ENCODE peak calls at places on chromosomes 13 and 19, in five cellular contexts. C is K562, R is SK-N-SH, U is H1, P is HCT116. J is an unnamed sample.

GRCh38 chr13:37944476-37945442 is 75.2 kb upstream of the TRPC4 start:
- DNase-seq in R (no peak), U (no peak), C (no peak), P (no peak), J (no peak)

GRCh38 chr13:93450226-93450625 is 223.6 kb downstream of the GPC6 start:
- DNase-seq in U (no peak), C (no peak), P (no peak), R (peak), J (no peak)

GRCh38 chr13:100550433-100550832 is 38.2 kb downstream of the GGACT start:
- DNase-seq in U (no peak), P (no peak), R (no peak), C (no peak), J (no peak)

GRCh38 chr19:49335071-49335783 is at the start of gene CD37:
- DNase-seq in C (peak), P (no peak), U (no peak), R (no peak), J (no peak)

GRCh38 chr19:50173144-50173543 is 10.1 kb upstream of the IZUMO2 start:
- DNase-seq in P (no peak), U (no peak), R (no peak), C (no peak), J (no peak)

GRCh38 chr19:39430675-39431593 is 4.8 kb downstream of the RPS16 start:
- DNase-seq in P (peak), U (no peak), C (peak), R (no peak), J (peak)

GRCh38 chr13:53513199-53513598 is 484.6 kb downstream of the OLFM4 start:
- DNase-seq in C (no peak), R (no peak), U (no peak), P (no peak), J (no peak)

GRCh38 chr13:29621401-29621800 is 25.9 kb upstream of the SLC7A1 start:
- DNase-seq in P (no peak), R (no peak), U (no peak), C (no peak), J (no peak)

GRCh38 chr19:594265-594870 is 4.7 kb downstream of the HCN2 start:
- DNase-seq in R (no peak), U (no peak), P (no peak), C (no peak), J (no peak)

GRCh38 chr19:13060233-13060963 is 42.3 kb downstream of the LYL1 start:
- DNase-seq in C (peak), P (no peak), R (peak), U (no peak), J (no peak)

GRCh38 chr19:53912653-53913052 is 3.6 kb downstream of the CACNG7 start:
- DNase-seq in R (peak), P (no peak), C (peak), U (no peak), J (no peak)

GRCh38 chr13:77767413-77767812 is 69.9 kb downstream of the SLAIN1 start:
- DNase-seq in P (no peak), U (no peak), R (no peak), C (no peak), J (no peak)

GRCh38 chr19:30567535-30568232 is 195.5 kb downstream of the ZNF536 start:
- DNase-seq in R (peak), U (no peak), C (no peak), P (no peak), J (no peak)

GRCh38 chr13:53382008-53382407 is 353.4 kb downstream of the OLFM4 start:
- DNase-seq in P (no peak), U (no peak), R (no peak), C (no peak), J (no peak)

GRCh38 chr13:41546372-41547252 is 89.3 kb downstream of the RGCC start:
- DNase-seq in C (no peak), R (no peak), U (no peak), P (no peak), J (no peak)

GRCh38 chr19:48955308-48955958 is 758 bp downstream of the BAX start:
- DNase-seq in P (no peak), R (no peak), U (no peak), C (no peak), J (no peak)

GRCh38 chr19:3880471-3881271 is at the start of gene ATCAY:
- DNase-seq in U (no peak), R (peak), C (no peak), P (no peak), J (no peak)

GRCh38 chr19:1017115-1017905 is 3.6 kb downstream of the TMEM259 start:
- DNase-seq in U (no peak), P (no peak), C (peak), R (no peak), J (peak)

GRCh38 chr19:48332662-48333466 is 7.5 kb downstream of the EMP3 start:
- DNase-seq in C (peak), R (peak), P (peak), U (no peak), J (peak)

GRCh38 chr13:31631071-31631470 is 108.3 kb upstream of the RXFP2 start:
- DNase-seq in P (no peak), R (no peak), U (no peak), C (no peak), J (no peak)

GRCh38 chr13:40665061-40665753 is 1.2 kb downstream of the FOXO1 start:
- DNase-seq in P (no peak), U (no peak), C (peak), R (peak), J (peak)

GRCh38 chr13:56886398-56886797 is 254.3 kb upstream of the PRR20A start:
- DNase-seq in R (no peak), C (no peak), U (no peak), P (no peak), J (no peak)

GRCh38 chr19:35436477-35437141 is 11.4 kb upstream of the FFAR2 start:
- DNase-seq in P (no peak), R (no peak), U (no peak), C (no peak), J (no peak)

GRCh38 chr13:33571618-33572017 is 246.3 kb upstream of the RFC3 start:
- DNase-seq in P (no peak), U (no peak), R (no peak), C (no peak), J (no peak)

GRCh38 chr19:15905026-15905425 is 7.2 kb upstream of the CYP4F2 start:
- DNase-seq in P (no peak), C (no peak), U (no peak), R (no peak), J (no peak)

DNA sequence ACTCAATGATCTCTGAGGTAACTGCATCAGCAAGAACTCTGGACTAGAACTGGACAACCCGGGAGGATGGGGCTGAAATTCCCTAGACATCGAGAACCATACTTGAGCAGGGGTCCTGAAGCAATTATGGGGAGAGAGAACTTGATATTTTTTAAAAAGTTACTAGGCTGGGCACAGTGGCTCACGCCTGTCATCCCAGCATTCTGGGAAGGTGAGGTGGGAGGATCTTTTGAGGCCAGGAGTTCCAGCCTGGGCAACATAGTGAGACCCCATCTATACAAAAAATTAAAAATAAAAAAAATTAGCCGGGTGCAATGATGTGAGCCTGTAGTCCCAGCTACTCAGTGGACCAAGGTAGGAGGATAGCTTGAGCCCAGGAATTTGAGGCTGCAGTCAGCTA is 2.3 kb upstream of the DNAJB1 start:
- DNase-seq in U (no peak), R (no peak), P (no peak), C (no peak), J (no peak)
- TF ChIP-seq JUND in U (no peak), R (no peak), P (no peak), C (no peak), J (no peak)

GRCh38 chr13:23953860-23954512 is 56.7 kb upstream of the C1QTNF9B start:
- DNase-seq in P (no peak), C (no peak), U (no peak), R (no peak), J (no peak)

GRCh38 chr13:23959231-23959862 is 62.0 kb upstream of the C1QTNF9B start:
- DNase-seq in U (no peak), C (no peak), R (no peak), P (no peak), J (no peak)

GRCh38 chr13:23955064-23955463 is 57.8 kb upstream of the C1QTNF9B start:
- DNase-seq in R (no peak), P (no peak), C (no peak), U (no peak), J (no peak)

GRCh38 chr13:23952796-23953195 is 55.5 kb upstream of the C1QTNF9B start:
- DNase-seq in C (no peak), U (no peak), P (no peak), R (no peak), J (no peak)

GRCh38 chr13:23956106-23956505 is 58.8 kb upstream of the C1QTNF9B start:
- DNase-seq in R (no peak), U (no peak), C (no peak), P (peak), J (no peak)
- TF ChIP-seq JUND in R (peak), U (no peak), C (no peak), P (peak), J (no peak)

GRCh38 chr19:14394167-14394566 is 12.9 kb downstream of the ADGRE5 start:
- DNase-seq in C (no peak), R (no peak), P (no peak), U (no peak), J (no peak)
- TF ChIP-seq JUND in C (no peak), R (no peak), P (no peak), U (no peak), J (no peak)

GRCh38 chr19:5719274-5719960 is 529 bp downstream of the LONP1 start:
- DNase-seq in R (no peak), U (no peak), P (no peak), C (peak), J (no peak)
- TF ChIP-seq JUND in R (no peak), U (no peak), P (no peak), C (no peak), J (no peak)

GRCh38 chr19:14248578-14249011 is 42.6 kb upstream of the ADGRL1 start:
- DNase-seq in P (no peak), U (peak), R (peak), C (peak), J (no peak)
- TF ChIP-seq JUND in P (no peak), U (no peak), R (no peak), C (no peak), J (no peak)

DNA sequence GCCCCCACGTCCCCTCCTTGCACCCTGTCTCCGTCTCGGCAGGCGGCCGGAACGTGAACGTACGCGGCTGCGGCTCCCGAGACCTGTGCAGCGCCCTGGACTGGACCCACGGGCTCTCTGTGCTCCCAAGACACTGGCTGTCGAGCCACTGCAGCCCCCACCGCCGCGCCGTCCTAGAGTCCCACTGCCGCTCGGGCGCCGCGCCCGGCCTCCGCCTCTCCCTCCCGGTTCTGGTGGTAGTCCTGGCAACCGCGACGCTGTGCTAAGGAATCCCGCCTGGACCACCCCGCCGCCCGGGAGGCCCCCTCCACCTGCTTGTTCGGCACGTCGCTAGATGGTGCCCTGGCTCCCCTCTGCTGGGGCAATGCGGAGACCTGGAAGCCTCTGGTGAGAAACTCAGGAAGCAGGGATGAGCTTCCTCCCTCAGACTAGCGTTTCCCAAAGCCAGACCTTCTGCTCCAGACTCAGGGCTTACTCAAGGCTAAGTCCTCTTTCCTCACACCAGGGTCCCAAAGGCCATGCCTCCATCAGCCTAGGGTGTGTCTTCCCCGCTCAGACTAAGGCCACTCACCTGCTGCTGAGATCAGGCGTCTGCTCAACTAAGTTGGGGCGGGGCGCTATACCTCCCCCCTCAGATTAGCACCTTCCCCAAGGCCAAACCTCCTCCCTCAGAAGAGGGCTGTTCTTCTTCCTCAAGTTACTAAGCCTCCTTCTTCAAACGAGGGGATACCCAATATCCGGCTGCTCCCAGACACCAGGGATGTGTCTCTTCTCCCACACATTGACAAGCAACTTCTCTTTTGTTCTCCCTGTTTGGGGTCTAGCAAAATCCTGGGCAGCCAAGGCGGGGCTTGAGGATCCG is 16.1 kb upstream of the IRGC start:
- DNase-seq in P (no peak), R (peak), U (peak), C (no peak), J (no peak)
- TF ChIP-seq JUND in P (no peak), R (no peak), U (no peak), C (no peak), J (no peak)

GRCh38 chr13:60612593-60612992 is 215.6 kb downstream of the TDRD3 start:
- DNase-seq in C (no peak), P (no peak), U (no peak), R (no peak), J (no peak)
- TF ChIP-seq JUND in C (no peak), P (no peak), U (no peak), R (no peak), J (no peak)

J was measured in T47D.